ENCODE peak calls at places on chromosome 3, in six cellular contexts. U is activated naive CD4-positive, alpha-beta T cell treated with anti-CD3 and anti-CD28 coated beads for 36 hours; G is NCI-H1105; C is amniotic stem cell; X is AG10803; K is hypothalamus. R is an unnamed sample.

GRCh38 chr3:64244011-64244942 is 19.0 kb upstream of the PRICKLE2 start:
- DNase-seq in U (no peak), G (no peak), C (no peak), X (peak), K (no peak), R (no peak)

GRCh38 chr3:187833799-187834578 is 88.7 kb upstream of the BCL6 start:
- DNase-seq in U (peak), G (no peak), C (no peak), X (no peak), K (no peak), R (no peak)

GRCh38 chr3:73115806-73116205 is 54.3 kb downstream of the EBLN2 start:
- DNase-seq in U (no peak), G (no peak), C (no peak), X (no peak), K (no peak), R (no peak)

GRCh38 chr3:160105902-160106584 is 117.4 kb downstream of the IL12A start:
- DNase-seq in U (no peak), G (no peak), C (no peak), X (no peak), K (no peak), R (no peak)

GRCh38 chr3:10980216-10980799 is 12.2 kb upstream of the SLC6A1 start:
- DNase-seq in U (no peak), G (no peak), C (no peak), X (no peak), K (no peak), R (no peak)

GRCh38 chr3:180119567-180119966 is 82.8 kb upstream of the PEX5L start:
- DNase-seq in U (no peak), G (no peak), C (no peak), X (no peak), K (no peak), R (no peak)

GRCh38 chr3:165185707-165186327 is 10.4 kb downstream of the SLITRK3 start:
- DNase-seq in U (peak), G (peak), C (peak), X (peak), K (peak), R (no peak)

GRCh38 chr3:50630394-50630793 is 13.4 kb downstream of the MAPKAPK3 start:
- DNase-seq in U (no peak), G (no peak), C (no peak), X (no peak), K (no peak), R (no peak)

GRCh38 chr3:163159306-163159705 is 1662.7 kb downstream of the OTOL1 start:
- DNase-seq in U (no peak), G (no peak), C (no peak), X (no peak), K (no peak), R (no peak)

R was measured in brain pericyte.